ENCODE peak calls at places on chromosome X, in eight cellular contexts. Y, J, N, U, F, T, E and S are unnamed samples.

GRCh38 chrX:133749370-133749769 is 236.0 kb downstream of the GPC3 start:
- DNase-seq in N (no peak), E (no peak), F (no peak), T (no peak), U (no peak), J (no peak), Y (no peak), S (no peak)

GRCh38 chrX:153635788-153636668 is 11.0 kb upstream of the DUSP9 start:
- DNase-seq in E (no peak), J (no peak), U (no peak), Y (peak; percentile 31), T (peak; percentile 44), F (no peak), N (no peak), S (peak; percentile 49)

GRCh38 chrX:72062890-72063289 is 68.8 kb downstream of the RTL5 start:
- DNase-seq in T (no peak), Y (no peak), U (no peak), J (no peak), N (no peak), E (no peak), F (peak; percentile 79), S (no peak)

GRCh38 chrX:11190745-11191510 is 79.8 kb downstream of the HCCS start:
- DNase-seq in E (no peak), Y (no peak), J (peak; percentile 48), F (no peak), N (no peak), T (peak; percentile 64), U (peak; percentile 4), S (no peak)

GRCh38 chrX:30153881-30154260 is 61.5 kb upstream of the MAGEB2 start:
- DNase-seq in U (no peak), J (no peak), N (no peak), F (no peak), Y (peak; percentile 1), T (no peak), E (no peak), S (peak; percentile 78)

GRCh38 chrX:64976673-64977040 is 407 bp upstream of the ZC4H2 start:
- DNase-seq in J (no peak), N (no peak), Y (no peak), E (no peak), T (no peak), U (no peak), F (no peak), S (no peak)

GRCh38 chrX:134374294-134374693 is 85.7 kb upstream of the HPRT1 start:
- DNase-seq in N (no peak), T (peak; percentile 36), F (no peak), Y (peak; percentile 33), U (no peak), J (no peak), E (no peak), S (peak; percentile 6)

GRCh38 chrX:64977051-64977450 is 801 bp upstream of the ZC4H2 start:
- DNase-seq in T (peak; percentile 7), F (no peak), Y (no peak), N (no peak), J (no peak), U (no peak), E (no peak), S (no peak)

GRCh38 chrX:69229436-69229835 is 64.2 kb upstream of the PJA1 start:
- DNase-seq in U (no peak), T (peak; percentile 48), N (no peak), Y (peak; percentile 79), E (no peak), J (no peak), F (no peak), S (no peak)

GRCh38 chrX:96383428-96383827 is 301.2 kb upstream of the DIAPH2 start:
- DNase-seq in Y (no peak), F (no peak), N (no peak), U (no peak), E (no peak), T (no peak), J (no peak), S (no peak)

GRCh38 chrX:17792842-17793241 is 55.5 kb downstream of the SCML1 start:
- DNase-seq in Y (no peak), F (no peak), U (peak; percentile 27), T (no peak), J (no peak), E (no peak), N (no peak), S (no peak)

GRCh38 chrX:23782863-23783568 is at the start of gene SAT1:
- DNase-seq in U (peak; percentile 100), N (peak; percentile 98), T (peak; percentile 96), J (peak; percentile 96), F (peak; percentile 93), E (peak; percentile 88), Y (peak; percentile 97), S (peak; percentile 97)

GRCh38 chrX:13254076-13254785 is 65.6 kb downstream of the ATXN3L start:
- DNase-seq in J (peak; percentile 41), F (no peak), E (no peak), N (no peak), T (peak; percentile 15), U (no peak), Y (peak; percentile 36), S (peak; percentile 10)

GRCh38 chrX:19564606-19565005 is 49.3 kb upstream of the MAP3K15 start:
- DNase-seq in F (no peak), Y (no peak), T (no peak), N (no peak), U (no peak), J (no peak), E (no peak), S (no peak)

GRCh38 chrX:45508459-45508858 is 307.8 kb upstream of the DIPK2B start:
- DNase-seq in Y (no peak), U (no peak), F (no peak), T (peak; percentile 72), E (no peak), J (no peak), N (no peak), S (no peak)

GRCh38 chrX:9171841-9172240 is 137.9 kb upstream of the FAM9B start:
- DNase-seq in U (no peak), F (no peak), E (no peak), Y (peak; percentile 77), T (peak; percentile 68), J (no peak), N (no peak), S (no peak)

GRCh38 chrX:15579778-15580747 is 20.7 kb downstream of the ACE2 start:
- DNase-seq in Y (no peak), N (peak; percentile 49), U (no peak), J (no peak), F (peak; percentile 26), T (no peak), E (no peak), S (no peak)

GRCh38 chrX:101391831-101392230 is 1.0 kb downstream of the RPL36A start:
- DNase-seq in N (no peak), J (no peak), F (no peak), E (no peak), Y (no peak), T (no peak), U (no peak), S (no peak)
- H3K4me3 ChIP-seq in N (peak overlapping the region; percentile 62), J (peak overlapping the region; percentile 40), F (no peak overlapping the region), E (peak overlapping the region; percentile 65), Y (peak overlapping the region; percentile 85), T (peak overlapping the region; percentile 95), U (peak overlapping the region; percentile 78), S (peak overlapping the region; percentile 68)

GRCh38 chrX:63470506-63470905 is 119.4 kb upstream of the SPIN4 start:
- DNase-seq in U (no peak), T (no peak), N (no peak), F (no peak), E (no peak), J (no peak), Y (no peak), S (no peak)
- H3K9me3 ChIP-seq in U (no peaks in the 10 kb centered on the region), T (peaks cover 29% of the 10 kb centered on the region), N (peaks cover 10% of the 10 kb centered on the region), F (no peaks in the 10 kb centered on the region), E (no peaks in the 10 kb centered on the region), J (no peaks in the 10 kb centered on the region), Y (no peaks in the 10 kb centered on the region), S (peaks cover 42% of the 10 kb centered on the region)

DNA sequence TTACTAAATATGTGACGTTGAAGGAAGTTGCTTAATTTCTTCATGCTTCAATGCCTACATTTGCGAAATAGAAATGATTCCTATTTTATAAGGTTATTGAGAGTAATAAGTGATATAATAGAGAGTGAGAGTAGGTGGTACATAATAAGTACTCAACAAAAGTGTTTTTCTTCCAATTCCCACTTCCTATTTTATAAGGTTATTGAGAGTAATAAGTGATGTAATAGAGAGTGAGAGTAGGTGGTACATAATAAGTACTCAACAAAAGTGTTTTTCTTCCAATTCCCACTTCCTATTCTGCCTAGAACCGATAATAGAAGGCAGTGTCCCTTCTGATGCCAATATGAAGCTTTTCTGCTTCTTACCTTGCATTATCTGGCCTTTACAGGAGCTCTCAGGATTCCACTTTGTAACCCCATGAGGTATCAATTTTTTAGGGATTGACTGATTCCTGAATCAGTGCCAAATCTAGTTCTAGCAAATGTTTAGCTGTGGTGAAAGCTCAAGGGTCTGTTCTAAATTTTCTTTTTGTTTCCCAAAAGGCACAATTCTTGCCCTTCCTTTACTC is 31.4 kb downstream of the VSIG4 start:
- DNase-seq in N (no peak), J (no peak), E (no peak), F (no peak), U (no peak), T (no peak), Y (no peak), S (no peak)
- H3K4me1 ChIP-seq in N (no peaks in the 10 kb centered on the region), J (no peaks in the 10 kb centered on the region), E (peaks cover 59% of the 10 kb centered on the region), F (no peaks in the 10 kb centered on the region), U (no peaks in the 10 kb centered on the region), T (no peaks in the 10 kb centered on the region), Y (no peaks in the 10 kb centered on the region), S (no peaks in the 10 kb centered on the region)

DNA sequence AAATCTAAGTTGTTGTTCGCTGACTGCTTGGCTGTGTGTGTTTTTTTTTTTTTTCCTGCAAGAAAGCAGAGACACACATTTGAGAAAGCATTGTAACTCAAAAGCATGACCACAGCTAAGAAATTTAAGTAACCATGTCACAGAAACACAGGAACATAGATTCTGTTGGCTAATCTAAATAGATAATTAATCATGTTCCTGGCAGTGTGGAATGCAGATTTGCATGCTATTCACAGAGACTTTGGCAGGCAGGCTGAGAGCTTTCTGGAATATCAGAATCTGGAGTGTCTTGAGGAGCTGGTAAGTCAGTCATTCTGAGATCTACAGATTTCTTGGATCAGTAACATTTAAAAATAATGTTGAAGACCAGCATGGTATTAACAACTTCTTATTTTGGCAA is 33.3 kb upstream of the SMS start:
- DNase-seq in N (no peak), F (no peak), J (no peak), T (no peak), Y (no peak), E (no peak), U (peak; percentile 50), S (peak; percentile 19)
- H3K4me3 ChIP-seq in N (no peak overlapping the region), F (no peak overlapping the region), J (no peak overlapping the region), T (no peak overlapping the region), Y (no peak overlapping the region), E (no peak overlapping the region), U (no peak overlapping the region), S (no peak overlapping the region)

GRCh38 chrX:155953055-155953454 is 44.4 kb upstream of the IL9R start:
- DNase-seq in N (no peak), F (no peak), T (no peak), E (no peak), J (no peak), Y (no peak), U (no peak), S (no peak)
- H3K9me3 ChIP-seq in N (no peaks in the 10 kb centered on the region), F (no peaks in the 10 kb centered on the region), T (no peaks in the 10 kb centered on the region), E (no peaks in the 10 kb centered on the region), J (no peaks in the 10 kb centered on the region), Y (no peaks in the 10 kb centered on the region), U (no peaks in the 10 kb centered on the region), S (no peaks in the 10 kb centered on the region)

GRCh38 chrX:39903343-39903742 is 194.4 kb downstream of the BCOR start:
- DNase-seq in U (no peak), Y (peak; percentile 77), T (peak; percentile 25), J (no peak), E (no peak), F (no peak), N (no peak), S (no peak)
- H3K4me1 ChIP-seq in U (peaks cover 36% of the 10 kb centered on the region), Y (peaks cover 13% of the 10 kb centered on the region), T (peaks cover 61% of the 10 kb centered on the region), J (peaks cover 27% of the 10 kb centered on the region), E (no peaks in the 10 kb centered on the region), F (peaks cover 4% of the 10 kb centered on the region), N (no peaks in the 10 kb centered on the region), S (peaks cover 17% of the 10 kb centered on the region)

GRCh38 chrX:48736878-48737212 is 24.7 kb upstream of the GLOD5 start:
- DNase-seq in U (no peak), N (no peak), E (no peak), F (no peak), Y (no peak), J (no peak), T (no peak), S (no peak)
- H3K4me3 ChIP-seq in U (peak overlapping the region; percentile 32), N (peak overlapping the region; percentile 70), E (peak overlapping the region; percentile 8), F (peak overlapping the region; percentile 20), Y (peak overlapping the region; percentile 65), J (no peak overlapping the region), T (peak overlapping the region; percentile 85), S (peak overlapping the region; percentile 53)